ENCODE peak calls at places on chromosomes 11 and 22, in four cellular contexts. K is spleen, M is uterus, B is adrenal gland. L is an unnamed sample. For H3K4me1, the result is how much of the 10 kb centered on the place peaks cover.

GRCh38 chr11:126857860-126858808 is 142.4 kb downstream of the KIRREL3 start:
- DNase-seq in B (peak), M (no peak), K (no peak), L (no peak)

GRCh38 chr22:26592368-26593015 is 2.6 kb upstream of the TPST2 start:
- DNase-seq in B (no peak), M (no peak), K (peak), L (no peak)

GRCh38 chr22:22045576-22046335 is 63.2 kb upstream of the TOP3B start:
- DNase-seq in M (no peak), B (no peak), K (no peak), L (no peak)

GRCh38 chr11:28231475-28231874 is 123.3 kb downstream of the METTL15 start:
- DNase-seq in B (no peak), M (no peak), K (no peak), L (no peak)

GRCh38 chr11:60710482-60710881 is 11.1 kb downstream of the MS4A8 start:
- DNase-seq in M (no peak), K (no peak), B (no peak), L (no peak)

GRCh38 chr22:38249301-38249700 is 23.5 kb downstream of the TMEM184B start:
- DNase-seq in K (no peak), B (no peak), M (no peak), L (no peak)

GRCh38 chr11:114280696-114281095 is 15.5 kb upstream of the NNMT start:
- DNase-seq in K (peak), B (peak), M (peak), L (peak)

GRCh38 chr11:115181480-115181879 is 322.7 kb downstream of the CADM1 start:
- DNase-seq in M (no peak), K (no peak), B (no peak), L (no peak)

GRCh38 chr22:35561796-35562526 is 21.3 kb downstream of the RASD2 start:
- DNase-seq in M (no peak), B (no peak), K (no peak), L (no peak)

GRCh38 chr22:46763051-46763705 is 728 bp downstream of the TBC1D22A start:
- DNase-seq in M (peak), K (peak), B (peak), L (no peak)

GRCh38 chr11:62138630-62139425 is 15.0 kb downstream of the INCENP start:
- DNase-seq in K (peak), M (no peak), B (no peak), L (no peak)

GRCh38 chr11:123132881-123133280 is 62.2 kb downstream of the CLMP start:
- DNase-seq in B (no peak), K (no peak), M (no peak), L (no peak)

GRCh38 chr11:11980200-11980599 is 28.2 kb downstream of the DKK3 start:
- DNase-seq in K (no peak), M (no peak), B (no peak), L (no peak)

GRCh38 chr11:26841818-26842457 is 120.1 kb upstream of the SLC5A12 start:
- DNase-seq in B (no peak), K (no peak), M (no peak), L (no peak)

GRCh38 chr11:94776351-94777321 is 8.5 kb downstream of the AMOTL1 start:
- DNase-seq in B (no peak), M (peak), K (no peak), L (no peak)

GRCh38 chr11:62013266-62014157 is 46.1 kb upstream of the FTH1 start:
- DNase-seq in B (no peak), M (peak), K (peak), L (no peak)

GRCh38 chr22:26430600-26430999 is 1.5 kb downstream of the ASPHD2 start:
- DNase-seq in B (no peak), K (no peak), M (no peak), L (no peak)

GRCh38 chr11:41118521-41118920 is 340.9 kb downstream of the LRRC4C start:
- DNase-seq in M (no peak), K (no peak), B (no peak), L (no peak)

GRCh38 chr22:21020802-21021429 is 6.0 kb downstream of the P2RX6 start:
- DNase-seq in B (no peak), M (no peak), K (no peak), L (no peak)

GRCh38 chr11:103047837-103048236 is 44.1 kb downstream of the DCUN1D5 start:
- DNase-seq in B (no peak), K (no peak), M (no peak), L (no peak)

GRCh38 chr22:42945736-42946135 is 69.2 kb downstream of the PACSIN2 start:
- DNase-seq in K (no peak), M (no peak), B (no peak), L (no peak)

GRCh38 chr11:104653011-104653806 is 245.1 kb downstream of the CASP12 start:
- DNase-seq in B (peak), K (no peak), M (no peak), L (no peak)

GRCh38 chr22:28934026-28934425 is 50.7 kb downstream of the ZNRF3 start:
- DNase-seq in K (no peak), B (no peak), M (no peak), L (no peak)

GRCh38 chr22:31080164-31080847 is 812 bp upstream of the SMTN start:
- DNase-seq in B (no peak), K (no peak), M (no peak), L (no peak)

GRCh38 chr11:10392680-10393079 is 62.4 kb upstream of the AMPD3 start:
- DNase-seq in M (no peak), K (no peak), B (no peak), L (no peak)

GRCh38 chr22:41106122-41106968 is 14.0 kb downstream of the EP300 start:
- DNase-seq in M (no peak), B (no peak), K (no peak), L (no peak)

GRCh38 chr11:75425422-75425821 is 7.6 kb downstream of the KLHL35 start:
- DNase-seq in B (no peak), M (no peak), K (peak), L (no peak)

GRCh38 chr22:41888638-41889200 is 26.2 kb downstream of the SHISA8 start:
- DNase-seq in M (no peak), K (no peak), B (no peak), L (no peak)

GRCh38 chr11:126417463-126417862 is 62.0 kb downstream of the ST3GAL4 start:
- DNase-seq in K (no peak), B (no peak), M (no peak), L (no peak)

GRCh38 chr11:57775474-57775873 is 13.9 kb downstream of the CTNND1 start:
- DNase-seq in M (peak), K (no peak), B (no peak), L (no peak)

GRCh38 chr11:27701262-27702105 is 1.2 kb upstream of the BDNF start:
- DNase-seq in K (no peak), B (peak), M (no peak), L (no peak)

GRCh38 chr11:123561046-123561781 is 93.2 kb downstream of the SCN3B start:
- DNase-seq in B (peak), K (no peak), M (peak), L (no peak)

GRCh38 chr11:4539603-4540219 is 5.3 kb upstream of the OR52M1 start:
- DNase-seq in B (peak), K (peak), M (peak), L (no peak)

GRCh38 chr11:976431-977160 is 50.9 kb downstream of the AP2A2 start:
- DNase-seq in M (no peak), K (no peak), B (no peak), L (no peak)

GRCh38 chr22:47046411-47047065 is 284.1 kb downstream of the TBC1D22A start:
- DNase-seq in M (no peak), K (peak), B (no peak), L (no peak)

DNA sequence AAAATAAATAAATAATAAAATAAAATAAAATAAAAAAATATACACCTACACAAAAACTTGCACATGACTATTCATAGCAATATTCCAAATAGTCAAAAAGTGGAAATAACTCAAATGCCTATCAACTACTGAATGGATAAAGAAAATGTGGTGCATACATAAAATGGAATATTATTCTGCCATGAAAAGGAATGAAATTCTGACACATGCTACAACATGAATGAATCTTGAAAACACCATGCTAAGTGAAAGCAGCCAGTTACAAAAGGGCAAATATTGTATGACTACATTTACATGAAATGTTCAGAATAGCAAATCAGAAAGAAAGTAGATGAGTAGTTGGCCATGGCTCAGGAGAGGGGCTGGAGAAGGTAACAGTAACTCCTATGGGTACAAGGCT is 46.3 kb downstream of the MICAL3 start:
- DNase-seq in B (no peak), K (no peak), M (no peak), L (no peak)
- H3K4me1 ChIP-seq in B (under half), K (half or more), M (under half), L (half or more)

GRCh38 chr22:33787645-33788456 is 132.4 kb downstream of the LARGE1 start:
- DNase-seq in K (no peak), M (no peak), B (no peak), L (no peak)

GRCh38 chr22:33789690-33790253 is 130.5 kb downstream of the LARGE1 start:
- DNase-seq in K (no peak), M (no peak), B (no peak), L (no peak)

GRCh38 chr22:33792837-33793236 is 127.4 kb downstream of the LARGE1 start:
- DNase-seq in K (no peak), B (no peak), M (peak), L (no peak)

GRCh38 chr22:33785283-33785991 is 134.8 kb downstream of the LARGE1 start:
- DNase-seq in K (no peak), M (no peak), B (no peak), L (no peak)

GRCh38 chr22:33788927-33789326 is 131.3 kb downstream of the LARGE1 start:
- DNase-seq in B (no peak), M (no peak), K (no peak), L (no peak)
- TF ChIP-seq POLR2A in B (no peak), M (no peak), K (no peak), L (no peak)

DNA sequence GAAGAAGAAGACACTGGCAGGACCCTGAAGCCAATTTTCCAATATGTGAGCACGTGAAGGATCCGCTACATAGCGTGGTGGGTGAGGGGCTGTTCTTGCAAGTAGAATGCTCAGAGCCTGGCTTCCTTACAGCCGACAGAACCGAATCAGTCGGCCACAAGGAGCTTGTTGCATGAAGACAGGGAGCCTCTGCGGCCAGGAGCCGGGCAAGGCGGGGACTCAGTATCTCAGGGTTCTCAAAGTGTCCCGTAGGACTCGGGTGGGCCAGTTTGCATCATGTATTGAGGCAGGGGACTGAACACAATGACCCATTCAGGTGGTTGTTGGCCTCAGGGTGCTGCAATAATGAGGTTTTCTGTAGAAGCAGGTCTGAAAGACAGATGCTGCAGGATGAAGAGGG is 289.5 kb downstream of the NTM start:
- DNase-seq in M (no peak), K (no peak), B (no peak), L (no peak)
- H3K27ac ChIP-seq in M (no peak), K (no peak), B (no peak), L (no peak)

DNA sequence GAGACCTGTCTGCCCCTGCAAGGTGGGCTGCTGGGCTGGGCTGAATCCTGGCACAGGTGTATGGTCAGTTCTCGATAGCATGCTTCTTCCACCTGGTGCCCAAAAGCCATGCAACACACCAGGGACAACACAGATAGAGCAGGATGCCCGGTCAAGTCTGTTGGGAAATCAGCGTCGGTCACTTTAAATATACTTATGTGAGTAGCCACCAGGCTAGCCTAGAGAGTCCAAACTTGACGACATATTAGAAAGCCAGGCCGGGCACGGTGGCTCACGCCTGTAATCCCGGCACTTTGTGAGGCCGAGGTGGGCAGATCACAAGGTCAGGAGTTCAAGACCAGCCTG is 8.9 kb downstream of the C1QTNF6 start:
- DNase-seq in M (no peak), K (no peak), B (peak), L (no peak)
- H3K4me1 ChIP-seq in M (under half), K (half or more), B (under half), L (under half)

GRCh38 chr11:2267306-2267861 is 3.0 kb downstream of the ASCL2 start:
- DNase-seq in M (no peak), B (no peak), K (no peak), L (peak)

GRCh38 chr11:2270322-2271076 is at the start of gene ASCL2:
- DNase-seq in B (no peak), M (no peak), K (peak), L (peak)

GRCh38 chr11:2267871-2268825 is 2.2 kb downstream of the ASCL2 start:
- DNase-seq in M (no peak), B (no peak), K (no peak), L (peak)

GRCh38 chr11:2269601-2270321 is 627 bp downstream of the ASCL2 start:
- DNase-seq in M (no peak), B (no peak), K (peak), L (peak)

DNA sequence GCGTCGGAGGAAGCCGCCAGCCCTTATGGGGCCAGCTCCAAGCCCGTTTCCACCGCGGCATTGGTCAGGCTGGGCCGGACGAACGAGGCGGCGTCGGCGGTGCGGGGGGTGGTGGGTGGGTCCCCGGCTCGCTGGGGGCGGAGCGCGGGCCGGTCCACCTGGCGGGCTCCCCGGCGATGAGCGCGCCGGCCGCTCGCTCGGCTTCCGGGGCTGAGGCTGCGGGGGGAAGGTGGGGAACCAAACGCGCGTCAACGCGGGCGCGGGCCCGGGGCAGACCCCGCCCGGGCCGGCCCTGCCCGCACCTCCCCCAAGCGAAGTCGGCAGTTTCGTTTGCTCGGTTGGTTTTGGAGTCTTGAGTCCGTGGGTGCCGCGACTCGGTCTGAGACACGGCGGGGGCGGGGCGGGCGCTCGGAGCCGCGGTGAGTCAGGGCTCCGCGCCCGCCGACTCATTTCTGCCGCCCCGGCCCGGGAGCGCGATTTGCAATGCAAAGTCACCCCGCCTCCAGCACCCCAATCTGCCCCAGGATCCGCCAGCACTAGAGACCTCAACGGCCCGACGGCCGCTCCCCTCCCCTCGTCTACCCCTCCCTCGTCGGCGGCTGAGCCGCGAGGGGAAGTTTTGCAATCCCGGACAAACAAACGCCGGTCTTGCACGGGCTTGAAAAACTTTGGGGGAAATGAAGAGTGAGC is 1.3 kb downstream of the ASCL2 start:
- DNase-seq in B (no peak), K (peak), M (peak), L (peak)
- TF ChIP-seq POLR2A in B (no peak), K (no peak), M (no peak), L (no peak)

GRCh38 chr11:7604331-7604973 is 68.8 kb downstream of the CYB5R2 start:
- DNase-seq in K (no peak), M (no peak), B (no peak), L (no peak)

GRCh38 chr11:7605544-7605943 is 67.8 kb downstream of the CYB5R2 start:
- DNase-seq in M (no peak), K (no peak), B (no peak), L (no peak)

GRCh38 chr11:7600205-7600775 is 73.0 kb downstream of the CYB5R2 start:
- DNase-seq in K (no peak), B (peak), M (no peak), L (no peak)

GRCh38 chr11:7606496-7606895 is 66.8 kb downstream of the CYB5R2 start:
- DNase-seq in K (no peak), M (no peak), B (no peak), L (no peak)

DNA sequence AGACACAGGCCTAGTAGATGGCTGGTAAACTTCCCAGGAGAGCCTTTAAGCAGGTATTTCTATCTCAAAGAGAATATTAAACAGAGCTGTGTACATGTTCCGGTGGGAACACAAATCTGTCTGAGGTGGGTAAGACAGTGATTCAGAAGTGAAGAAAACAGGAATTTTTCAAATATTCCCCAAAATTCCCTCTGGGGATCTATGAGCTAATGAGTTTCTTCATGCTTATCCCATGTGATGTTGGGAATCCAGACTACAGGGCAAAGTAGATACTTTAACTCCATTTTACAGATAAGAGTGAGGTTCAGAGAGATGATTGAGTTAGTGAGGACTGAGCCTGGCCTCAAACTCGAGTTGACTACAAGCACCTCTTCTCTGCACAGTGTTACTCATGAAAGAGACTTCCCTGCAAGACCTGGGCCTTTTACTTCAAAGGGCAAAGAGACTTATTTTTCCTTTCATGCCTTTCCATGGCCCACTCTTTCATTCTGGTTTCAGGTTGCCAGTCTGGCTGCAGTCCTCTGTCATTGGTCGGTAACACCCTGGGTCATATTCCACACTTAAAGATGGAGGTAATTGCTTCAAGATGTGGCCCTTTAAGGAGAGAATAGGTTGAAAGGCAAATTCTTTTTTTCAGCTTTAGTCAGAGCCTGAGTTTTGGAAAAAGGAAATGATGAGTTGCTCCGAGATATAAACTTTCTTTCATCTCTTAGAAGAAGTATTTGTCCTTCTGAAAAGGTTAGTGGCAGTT is 70.1 kb downstream of the CYB5R2 start:
- DNase-seq in B (no peak), K (no peak), M (no peak), L (no peak)
- H3K27ac ChIP-seq in B (no peak), K (no peak), M (no peak), L (no peak)

GRCh38 chr11:13009921-13010736 is 1.0 kb downstream of the RASSF10 start:
- DNase-seq in M (no peak), K (no peak), B (no peak), L (no peak)
- H3K4me1 ChIP-seq in M (under half), K (under half), B (under half), L (under half)

DNA sequence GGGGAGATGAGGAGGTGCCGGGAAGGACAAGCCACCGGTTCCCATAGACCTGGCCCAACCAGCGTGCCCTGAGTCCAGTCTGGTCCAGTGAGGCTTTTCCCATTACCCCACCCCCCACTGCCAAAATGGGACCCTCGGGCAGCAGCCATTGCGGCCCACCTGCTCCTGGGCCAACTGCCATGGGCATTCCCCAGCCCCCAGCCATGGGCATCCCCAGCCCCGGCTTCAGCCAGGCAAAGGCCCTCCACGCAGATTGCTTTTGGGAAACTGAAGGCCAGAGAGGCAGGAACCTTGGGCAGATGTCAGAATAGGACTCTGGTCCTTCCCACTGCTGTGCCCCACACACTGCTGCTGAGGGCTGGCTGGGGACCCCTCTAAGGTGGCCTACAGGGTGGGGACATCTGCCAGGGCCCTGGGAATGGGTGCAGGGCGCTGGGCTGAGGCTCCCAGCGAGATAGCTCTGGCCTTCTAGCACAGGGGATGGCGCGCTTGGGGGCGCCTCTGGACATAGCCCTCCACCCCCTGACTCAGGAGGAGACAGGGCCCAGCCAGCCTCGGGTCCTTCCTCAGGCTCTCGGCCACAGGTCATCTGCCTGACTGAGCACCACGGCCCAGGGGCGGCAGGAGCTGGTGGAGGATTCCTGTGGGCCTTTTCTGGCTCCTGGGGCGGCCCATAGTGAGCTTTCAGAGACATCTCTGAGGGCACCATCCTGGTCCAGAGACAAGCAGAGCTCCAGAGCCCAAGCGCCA is 4.9 kb downstream of the PIM3 start:
- DNase-seq in M (peak), K (peak), B (peak), L (no peak)
- TF ChIP-seq POLR2A in M (no peak), K (no peak), B (no peak), L (no peak)

GRCh38 chr11:111910637-111911562 is 670 bp downstream of the CRYAB start:
- DNase-seq in M (no peak), B (no peak), K (no peak), L (no peak)
- H3K27ac ChIP-seq in M (peak), B (peak), K (peak), L (peak)

L was measured in vagina.